ENCODE peak calls at places on chromosomes 2 and 18, in four cellular contexts. One of them, this sample, is unnamed.

GRCh38 chr2:170924969-170925368 is 4.1 kb upstream of the GORASP2 start:
- DNase-seq in DND-41: no peak
- DNase-seq in stimulated activated CD4-positive, alpha-beta T cell treated with anti-CD3 and anti-CD28 coated beads, Interleukin-2, amount 100 ng/mL, for 48 hours: no peak
- DNase-seq in A172: no peak
- DNase-seq in this sample: no peak

GRCh38 chr18:58848685-58849084 is 16.0 kb upstream of the ZNF532 start:
- DNase-seq in DND-41: no peak
- DNase-seq in stimulated activated CD4-positive, alpha-beta T cell treated with anti-CD3 and anti-CD28 coated beads, Interleukin-2, amount 100 ng/mL, for 48 hours: no peak
- DNase-seq in A172: no peak
- DNase-seq in this sample: no peak

GRCh38 chr18:33115917-33116316 is 324.6 kb downstream of the CCDC178 start:
- DNase-seq in DND-41: no peak
- DNase-seq in stimulated activated CD4-positive, alpha-beta T cell treated with anti-CD3 and anti-CD28 coated beads, Interleukin-2, amount 100 ng/mL, for 48 hours: no peak
- DNase-seq in A172: no peak
- DNase-seq in this sample: no peak

GRCh38 chr2:75787532-75788132 is 76.9 kb upstream of the GCFC2 start:
- DNase-seq in DND-41: no peak
- DNase-seq in stimulated activated CD4-positive, alpha-beta T cell treated with anti-CD3 and anti-CD28 coated beads, Interleukin-2, amount 100 ng/mL, for 48 hours: no peak
- DNase-seq in A172: peak
- DNase-seq in this sample: peak

GRCh38 chr2:166314022-166314759 is 61.6 kb downstream of the SCN9A start:
- DNase-seq in DND-41: no peak
- DNase-seq in stimulated activated CD4-positive, alpha-beta T cell treated with anti-CD3 and anti-CD28 coated beads, Interleukin-2, amount 100 ng/mL, for 48 hours: no peak
- DNase-seq in A172: peak
- DNase-seq in this sample: no peak

GRCh38 chr2:74222300-74222650 is 23.9 kb downstream of the MTHFD2 start:
- DNase-seq in DND-41: peak
- DNase-seq in stimulated activated CD4-positive, alpha-beta T cell treated with anti-CD3 and anti-CD28 coated beads, Interleukin-2, amount 100 ng/mL, for 48 hours: no peak
- DNase-seq in A172: no peak
- DNase-seq in this sample: no peak

GRCh38 chr2:228768818-228769217 is 502.3 kb downstream of the PID1 start:
- DNase-seq in DND-41: no peak
- DNase-seq in stimulated activated CD4-positive, alpha-beta T cell treated with anti-CD3 and anti-CD28 coated beads, Interleukin-2, amount 100 ng/mL, for 48 hours: no peak
- DNase-seq in A172: peak
- DNase-seq in this sample: no peak

GRCh38 chr2:127155901-127156300 is 48.9 kb upstream of the BIN1 start:
- DNase-seq in DND-41: no peak
- DNase-seq in stimulated activated CD4-positive, alpha-beta T cell treated with anti-CD3 and anti-CD28 coated beads, Interleukin-2, amount 100 ng/mL, for 48 hours: no peak
- DNase-seq in A172: no peak
- DNase-seq in this sample: no peak

GRCh38 chr2:25586726-25587144 is 86.6 kb downstream of the DTNB start:
- DNase-seq in DND-41: no peak
- DNase-seq in stimulated activated CD4-positive, alpha-beta T cell treated with anti-CD3 and anti-CD28 coated beads, Interleukin-2, amount 100 ng/mL, for 48 hours: no peak
- DNase-seq in A172: no peak
- DNase-seq in this sample: peak

GRCh38 chr18:9673296-9674251 is 34.5 kb upstream of the RAB31 start:
- DNase-seq in DND-41: no peak
- DNase-seq in stimulated activated CD4-positive, alpha-beta T cell treated with anti-CD3 and anti-CD28 coated beads, Interleukin-2, amount 100 ng/mL, for 48 hours: peak
- DNase-seq in A172: peak
- DNase-seq in this sample: peak

GRCh38 chr2:64349143-64349530 is 104.8 kb upstream of the LGALSL start:
- DNase-seq in DND-41: no peak
- DNase-seq in stimulated activated CD4-positive, alpha-beta T cell treated with anti-CD3 and anti-CD28 coated beads, Interleukin-2, amount 100 ng/mL, for 48 hours: no peak
- DNase-seq in A172: no peak
- DNase-seq in this sample: no peak

GRCh38 chr2:119085613-119086012 is 72.9 kb downstream of the C1QL2 start:
- DNase-seq in DND-41: no peak
- DNase-seq in stimulated activated CD4-positive, alpha-beta T cell treated with anti-CD3 and anti-CD28 coated beads, Interleukin-2, amount 100 ng/mL, for 48 hours: no peak
- DNase-seq in A172: peak
- DNase-seq in this sample: no peak

This sample was measured in GM20000.